ENCODE peak calls at places on chromosomes 16 and 17, in six cellular contexts. V is heart left ventricle, D is neural crest cell, F is coronary artery, P is H9, M is BJ. U is an unnamed sample.

GRCh38 chr17:34384271-34384670 is 21.2 kb upstream of the CCL1 start:
- DNase-seq in M (no peak), F (no peak), V (no peak), P (no peak), D (no peak), U (no peak)

GRCh38 chr17:80461527-80462166 is 14.8 kb downstream of the NPTX1 start:
- DNase-seq in M (no peak), P (peak), F (no peak), V (no peak), D (no peak), U (no peak)

GRCh38 chr16:80150978-80151705 is 389.7 kb upstream of the DYNLRB2 start:
- DNase-seq in D (no peak), F (no peak), V (no peak), M (peak), P (no peak), U (no peak)

GRCh38 chr16:86671486-86672214 is 93.3 kb downstream of the FOXL1 start:
- DNase-seq in D (no peak), M (no peak), P (no peak), F (no peak), V (no peak), U (no peak)

GRCh38 chr16:83964684-83965443 is 3.2 kb upstream of the NECAB2 start:
- DNase-seq in D (no peak), V (no peak), M (no peak), F (no peak), P (no peak), U (no peak)

GRCh38 chr17:7889166-7889584 is 586 bp downstream of the CHD3 start:
- DNase-seq in V (peak), M (peak), F (peak), D (peak), P (peak), U (peak)

GRCh38 chr17:38598536-38598935 is 7.2 kb downstream of the SRCIN1 start:
- DNase-seq in F (no peak), M (no peak), V (no peak), D (peak), P (peak), U (peak)

GRCh38 chr17:77089118-77089477 is 51.7 kb upstream of the SEC14L1 start:
- DNase-seq in P (no peak), D (no peak), V (no peak), F (no peak), M (no peak), U (no peak)

GRCh38 chr16:12688972-12689850 is 114.5 kb downstream of the CPPED1 start:
- DNase-seq in D (no peak), M (no peak), V (no peak), F (no peak), P (no peak), U (no peak)

GRCh38 chr17:45955326-45955725 is 43.7 kb upstream of the STH start:
- DNase-seq in D (no peak), V (no peak), F (no peak), M (no peak), P (no peak), U (no peak)

DNA sequence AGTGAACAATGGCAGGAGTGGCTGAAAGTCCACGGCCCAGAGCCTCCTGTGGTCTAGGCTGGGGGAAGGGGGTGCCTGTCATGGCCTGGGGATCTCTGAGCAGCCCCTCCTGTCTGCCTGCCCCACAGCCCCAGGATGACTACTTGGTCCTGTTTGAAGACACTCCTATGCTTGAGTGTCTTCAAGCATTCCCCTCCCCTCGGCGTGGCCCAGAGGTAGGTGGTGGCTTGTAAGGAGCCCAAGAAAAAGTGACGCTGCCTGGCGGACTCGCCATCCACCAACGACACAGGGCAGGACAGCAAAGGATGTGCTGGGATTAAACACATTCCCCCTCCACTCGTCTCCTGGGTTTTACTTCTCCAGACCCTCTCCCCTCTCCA is 5.7 kb downstream of the SULT1A1 start:
- DNase-seq in D (no peak), F (no peak), M (no peak), P (no peak), V (no peak), U (no peak)
- TF ChIP-seq CTCF in D (no peak), F (no peak), M (no peak), P (no peak), V (no peak), U (no peak)

GRCh38 chr17:29591737-29592624 is 951 bp upstream of the ANKRD13B start:
- DNase-seq in P (peak), M (no peak), D (peak), V (peak), F (peak), U (no peak)

GRCh38 chr17:29594441-29595090 is 1.6 kb downstream of the ANKRD13B start:
- DNase-seq in M (no peak), P (no peak), D (no peak), V (peak), F (no peak), U (no peak)

GRCh38 chr17:29593546-29594440 is 861 bp downstream of the ANKRD13B start:
- DNase-seq in D (no peak), V (peak), P (peak), F (no peak), M (no peak), U (no peak)

GRCh38 chr17:29590979-29591736 is 1.7 kb upstream of the GIT1 start:
- DNase-seq in V (peak), F (no peak), D (peak), P (peak), M (no peak), U (no peak)

DNA sequence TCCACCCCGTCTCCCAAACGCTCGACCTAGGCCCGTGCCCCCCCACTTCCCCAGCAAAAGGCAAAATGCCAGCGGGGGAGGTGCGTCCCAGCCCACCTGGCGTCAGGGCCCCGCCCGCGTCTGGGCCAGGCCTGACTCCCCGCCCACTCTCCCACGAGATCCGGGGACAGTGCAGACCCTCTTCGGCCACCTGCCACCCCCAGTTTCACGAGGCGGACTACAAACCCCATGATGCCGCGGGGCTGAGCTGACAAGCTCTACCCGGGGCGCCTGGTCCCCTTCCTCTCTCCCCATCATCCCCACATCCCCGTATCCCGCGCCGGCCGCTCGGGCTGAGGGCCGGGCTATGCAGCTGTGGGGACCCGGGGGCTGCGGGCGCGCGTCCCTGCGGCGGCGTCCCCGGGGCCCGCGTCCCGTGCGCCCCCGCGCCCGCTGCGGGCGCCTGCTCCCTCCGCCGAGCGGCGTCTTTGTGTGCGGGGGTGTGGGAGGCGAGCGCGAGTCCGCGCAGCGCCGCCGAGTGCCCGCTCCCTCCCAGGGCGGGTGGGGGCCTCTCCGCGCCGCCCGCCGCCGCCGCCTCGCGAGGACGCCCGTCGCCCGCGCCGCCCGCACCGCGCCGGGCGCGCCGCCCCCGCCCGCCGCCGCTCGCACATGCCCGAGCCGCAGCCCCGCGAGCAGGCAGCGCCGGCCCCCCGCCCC is at the start of gene ANKRD13B:
- DNase-seq in V (peak), M (no peak), P (no peak), F (no peak), D (peak), U (no peak)
- TF ChIP-seq CTCF in V (no peak), M (no peak), P (no peak), F (no peak), D (no peak), U (no peak)

GRCh38 chr16:73771196-73771595 is 525.4 kb upstream of the PSMD7 start:
- DNase-seq in V (no peak), F (no peak), D (no peak), M (no peak), P (no peak), U (peak)

GRCh38 chr16:73771676-73772075 is 524.9 kb upstream of the PSMD7 start:
- DNase-seq in M (peak), V (no peak), P (no peak), D (no peak), F (no peak), U (peak)

GRCh38 chr16:73768786-73769203 is 527.8 kb upstream of the PSMD7 start:
- DNase-seq in F (no peak), D (no peak), P (no peak), M (no peak), V (no peak), U (no peak)
- TF ChIP-seq CTCF in F (no peak), D (no peak), P (no peak), M (no peak), V (no peak), U (no peak)

GRCh38 chr16:2388875-2389433 is 40.3 kb upstream of the CCNF start:
- DNase-seq in M (peak), P (no peak), V (no peak), D (no peak), F (no peak), U (peak)

GRCh38 chr16:2388139-2388874 is 40.9 kb upstream of the CCNF start:
- DNase-seq in V (no peak), F (no peak), D (no peak), P (no peak), M (no peak), U (no peak)

GRCh38 chr16:2385441-2385840 is 43.8 kb upstream of the CCNF start:
- DNase-seq in F (no peak), M (no peak), P (no peak), V (no peak), D (no peak), U (peak)

GRCh38 chr16:2386990-2387389 is 42.3 kb upstream of the CCNF start:
- DNase-seq in P (peak), V (no peak), M (no peak), D (no peak), F (no peak), U (no peak)
- TF ChIP-seq CTCF in P (peak), V (no peak), M (peak), D (peak), F (no peak), U (no peak)

U was measured in kidney epithelial cell.